ENCODE peak calls at places on chromosomes 12 and 14, in ten cellular contexts. One of them, this sample, is unnamed.

GRCh38 chr14:35808076-35808657 is 928 bp downstream of the RALGAPA1 start:
- DNase-seq in WERI-Rb-1: peak; percentile 31
- DNase-seq in osteoblast: peak; percentile 68
- DNase-seq in kidney epithelial cell: no peak
- DNase-seq in neural crest cell: no peak
- DNase-seq in GM10248: peak; percentile 23
- DNase-seq in psoas muscle: no peak
- DNase-seq in CD8-positive, alpha-beta T cell: no peak
- DNase-seq in fibroblast of the aortic adventitia: peak; percentile 25
- DNase-seq in foreskin fibroblast: peak; percentile 17
- DNase-seq in this sample: no peak

GRCh38 chr14:64040044-64040443 is 187.2 kb downstream of the SYNE2 start:
- DNase-seq in WERI-Rb-1: no peak
- DNase-seq in osteoblast: peak; percentile 41
- DNase-seq in kidney epithelial cell: no peak
- DNase-seq in neural crest cell: no peak
- DNase-seq in GM10248: no peak
- DNase-seq in psoas muscle: no peak
- DNase-seq in CD8-positive, alpha-beta T cell: no peak
- DNase-seq in fibroblast of the aortic adventitia: peak; percentile 33
- DNase-seq in foreskin fibroblast: peak; percentile 43
- DNase-seq in this sample: no peak

GRCh38 chr12:67430708-67431335 is 161.7 kb downstream of the CAND1 start:
- DNase-seq in WERI-Rb-1: no peak
- DNase-seq in osteoblast: no peak
- DNase-seq in kidney epithelial cell: no peak
- DNase-seq in neural crest cell: no peak
- DNase-seq in GM10248: no peak
- DNase-seq in psoas muscle: peak; percentile 68
- DNase-seq in CD8-positive, alpha-beta T cell: no peak
- DNase-seq in fibroblast of the aortic adventitia: peak; percentile 88
- DNase-seq in foreskin fibroblast: peak; percentile 56
- DNase-seq in this sample: no peak

GRCh38 chr14:95895720-95896119 is 19.1 kb downstream of the TUNAR start:
- DNase-seq in WERI-Rb-1: peak; percentile 75
- DNase-seq in osteoblast: no peak
- DNase-seq in kidney epithelial cell: no peak
- DNase-seq in neural crest cell: no peak
- DNase-seq in GM10248: peak; percentile 38
- DNase-seq in psoas muscle: no peak
- DNase-seq in CD8-positive, alpha-beta T cell: no peak
- DNase-seq in fibroblast of the aortic adventitia: no peak
- DNase-seq in foreskin fibroblast: no peak
- DNase-seq in this sample: peak; percentile 47

GRCh38 chr12:54879132-54879531 is 24.8 kb downstream of the MUCL1 start:
- DNase-seq in WERI-Rb-1: no peak
- DNase-seq in osteoblast: no peak
- DNase-seq in kidney epithelial cell: no peak
- DNase-seq in neural crest cell: no peak
- DNase-seq in GM10248: no peak
- DNase-seq in psoas muscle: no peak
- DNase-seq in CD8-positive, alpha-beta T cell: no peak
- DNase-seq in fibroblast of the aortic adventitia: peak; percentile 52
- DNase-seq in foreskin fibroblast: peak; percentile 76
- DNase-seq in this sample: no peak

GRCh38 chr14:91573528-91573893 is 63.4 kb upstream of the PPP4R3A start:
- DNase-seq in WERI-Rb-1: no peak
- DNase-seq in osteoblast: no peak
- DNase-seq in kidney epithelial cell: no peak
- DNase-seq in neural crest cell: no peak
- DNase-seq in GM10248: no peak
- DNase-seq in psoas muscle: no peak
- DNase-seq in CD8-positive, alpha-beta T cell: no peak
- DNase-seq in fibroblast of the aortic adventitia: no peak
- DNase-seq in foreskin fibroblast: no peak
- DNase-seq in this sample: no peak

GRCh38 chr12:57216014-57216891 is at the start of gene NXPH4:
- DNase-seq in WERI-Rb-1: peak; percentile 67
- DNase-seq in osteoblast: peak; percentile 95
- DNase-seq in kidney epithelial cell: no peak
- DNase-seq in neural crest cell: no peak
- DNase-seq in GM10248: peak; percentile 75
- DNase-seq in psoas muscle: no peak
- DNase-seq in CD8-positive, alpha-beta T cell: peak; percentile 56
- DNase-seq in fibroblast of the aortic adventitia: no peak
- DNase-seq in foreskin fibroblast: peak; percentile 56
- DNase-seq in this sample: peak; percentile 83

GRCh38 chr14:62409185-62409584 is 636.1 kb downstream of the KCNH5 start:
- DNase-seq in WERI-Rb-1: no peak
- DNase-seq in osteoblast: no peak
- DNase-seq in kidney epithelial cell: no peak
- DNase-seq in neural crest cell: no peak
- DNase-seq in GM10248: no peak
- DNase-seq in psoas muscle: no peak
- DNase-seq in CD8-positive, alpha-beta T cell: no peak
- DNase-seq in fibroblast of the aortic adventitia: no peak
- DNase-seq in foreskin fibroblast: peak; percentile 4
- DNase-seq in this sample: no peak

GRCh38 chr12:9750276-9751203 is 10.2 kb downstream of the CD69 start:
- DNase-seq in WERI-Rb-1: peak; percentile 42
- DNase-seq in osteoblast: peak; percentile 79
- DNase-seq in kidney epithelial cell: no peak
- DNase-seq in neural crest cell: peak; percentile 28
- DNase-seq in GM10248: peak; percentile 54
- DNase-seq in psoas muscle: no peak
- DNase-seq in CD8-positive, alpha-beta T cell: peak; percentile 46
- DNase-seq in fibroblast of the aortic adventitia: peak; percentile 67
- DNase-seq in foreskin fibroblast: peak; percentile 70
- DNase-seq in this sample: peak; percentile 40

GRCh38 chr14:50602035-50602434 is 42.1 kb downstream of the ATL1 start:
- DNase-seq in WERI-Rb-1: no peak
- DNase-seq in osteoblast: no peak
- DNase-seq in kidney epithelial cell: no peak
- DNase-seq in neural crest cell: no peak
- DNase-seq in GM10248: no peak
- DNase-seq in psoas muscle: no peak
- DNase-seq in CD8-positive, alpha-beta T cell: no peak
- DNase-seq in fibroblast of the aortic adventitia: no peak
- DNase-seq in foreskin fibroblast: no peak
- DNase-seq in this sample: no peak

GRCh38 chr12:31238764-31239387 is 87.1 kb downstream of the SINHCAF start:
- DNase-seq in WERI-Rb-1: peak; percentile 75
- DNase-seq in osteoblast: peak; percentile 92
- DNase-seq in kidney epithelial cell: no peak
- DNase-seq in neural crest cell: peak; percentile 73
- DNase-seq in GM10248: peak; percentile 75
- DNase-seq in psoas muscle: peak; percentile 44
- DNase-seq in CD8-positive, alpha-beta T cell: peak; percentile 57
- DNase-seq in fibroblast of the aortic adventitia: peak; percentile 61
- DNase-seq in foreskin fibroblast: peak; percentile 78
- DNase-seq in this sample: peak; percentile 77

DNA sequence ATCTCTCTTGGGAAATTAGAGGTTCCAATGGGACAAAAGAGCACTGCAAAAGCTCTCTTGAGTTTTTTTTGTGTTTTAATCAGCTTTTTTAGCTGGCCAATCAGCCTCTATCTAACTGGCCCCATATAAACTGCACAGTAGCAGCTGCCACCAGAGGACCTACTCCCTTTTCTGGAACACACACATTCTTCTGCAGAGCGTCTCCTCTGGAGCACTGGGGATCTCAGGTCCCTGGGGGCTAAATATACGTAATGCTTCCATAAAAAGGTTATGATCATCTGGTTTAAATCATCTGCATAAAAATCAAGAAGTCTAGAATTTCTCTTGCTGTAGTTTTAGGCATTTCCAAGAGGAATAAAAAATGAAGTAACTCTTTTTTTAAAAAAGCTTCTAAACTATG is 32.3 kb downstream of the TSPAN8 start:
- DNase-seq in WERI-Rb-1: peak; percentile 15
- DNase-seq in osteoblast: peak; percentile 45
- DNase-seq in kidney epithelial cell: no peak
- DNase-seq in neural crest cell: no peak
- DNase-seq in GM10248: no peak
- DNase-seq in psoas muscle: no peak
- DNase-seq in CD8-positive, alpha-beta T cell: no peak
- DNase-seq in fibroblast of the aortic adventitia: peak; percentile 60
- DNase-seq in foreskin fibroblast: no peak
- DNase-seq in this sample: no peak
- TF ChIP-seq CTCF in WERI-Rb-1: peak; percentile 10
- TF ChIP-seq CTCF in osteoblast: no peak
- TF ChIP-seq CTCF in kidney epithelial cell: peak; percentile 10
- TF ChIP-seq CTCF in neural crest cell: no peak
- TF ChIP-seq CTCF in GM10248: no peak
- TF ChIP-seq CTCF in psoas muscle: no peak
- TF ChIP-seq CTCF in CD8-positive, alpha-beta T cell: no peak
- TF ChIP-seq CTCF in fibroblast of the aortic adventitia: no peak
- TF ChIP-seq CTCF in foreskin fibroblast: no peak
- TF ChIP-seq CTCF in this sample: no peak

GRCh38 chr12:79857675-79858074 is 77.2 kb downstream of the PPP1R12A start:
- DNase-seq in WERI-Rb-1: no peak
- DNase-seq in osteoblast: no peak
- DNase-seq in kidney epithelial cell: no peak
- DNase-seq in neural crest cell: no peak
- DNase-seq in GM10248: no peak
- DNase-seq in psoas muscle: no peak
- DNase-seq in CD8-positive, alpha-beta T cell: no peak
- DNase-seq in fibroblast of the aortic adventitia: no peak
- DNase-seq in foreskin fibroblast: no peak
- DNase-seq in this sample: no peak

GRCh38 chr12:79858518-79858917 is 76.4 kb downstream of the PPP1R12A start:
- DNase-seq in WERI-Rb-1: no peak
- DNase-seq in osteoblast: no peak
- DNase-seq in kidney epithelial cell: no peak
- DNase-seq in neural crest cell: no peak
- DNase-seq in GM10248: no peak
- DNase-seq in psoas muscle: no peak
- DNase-seq in CD8-positive, alpha-beta T cell: no peak
- DNase-seq in fibroblast of the aortic adventitia: peak; percentile 37
- DNase-seq in foreskin fibroblast: no peak
- DNase-seq in this sample: no peak
- TF ChIP-seq CTCF in WERI-Rb-1: no peak
- TF ChIP-seq CTCF in osteoblast: no peak
- TF ChIP-seq CTCF in kidney epithelial cell: no peak
- TF ChIP-seq CTCF in neural crest cell: no peak
- TF ChIP-seq CTCF in GM10248: no peak
- TF ChIP-seq CTCF in psoas muscle: no peak
- TF ChIP-seq CTCF in CD8-positive, alpha-beta T cell: no peak
- TF ChIP-seq CTCF in fibroblast of the aortic adventitia: no peak
- TF ChIP-seq CTCF in foreskin fibroblast: no peak
- TF ChIP-seq CTCF in this sample: no peak

GRCh38 chr12:2739832-2740641 is 54.7 kb upstream of the FKBP4 start:
- DNase-seq in WERI-Rb-1: no peak
- DNase-seq in osteoblast: no peak
- DNase-seq in kidney epithelial cell: no peak
- DNase-seq in neural crest cell: peak; percentile 11
- DNase-seq in GM10248: no peak
- DNase-seq in psoas muscle: no peak
- DNase-seq in CD8-positive, alpha-beta T cell: no peak
- DNase-seq in fibroblast of the aortic adventitia: peak; percentile 75
- DNase-seq in foreskin fibroblast: peak; percentile 73
- DNase-seq in this sample: no peak
- TF ChIP-seq CTCF in WERI-Rb-1: peak; percentile 40
- TF ChIP-seq CTCF in osteoblast: peak; percentile 74
- TF ChIP-seq CTCF in kidney epithelial cell: peak; percentile 47
- TF ChIP-seq CTCF in neural crest cell: peak; percentile 82
- TF ChIP-seq CTCF in GM10248: no peak
- TF ChIP-seq CTCF in psoas muscle: no peak
- TF ChIP-seq CTCF in CD8-positive, alpha-beta T cell: no peak
- TF ChIP-seq CTCF in fibroblast of the aortic adventitia: peak; percentile 64
- TF ChIP-seq CTCF in foreskin fibroblast: peak; percentile 44
- TF ChIP-seq CTCF in this sample: peak; percentile 31

GRCh38 chr14:71705460-71705859 is 226.8 kb upstream of the RGS6 start:
- DNase-seq in WERI-Rb-1: no peak
- DNase-seq in osteoblast: no peak
- DNase-seq in kidney epithelial cell: no peak
- DNase-seq in neural crest cell: no peak
- DNase-seq in GM10248: no peak
- DNase-seq in psoas muscle: no peak
- DNase-seq in CD8-positive, alpha-beta T cell: no peak
- DNase-seq in fibroblast of the aortic adventitia: no peak
- DNase-seq in foreskin fibroblast: peak; percentile 62
- DNase-seq in this sample: no peak
- TF ChIP-seq CTCF in WERI-Rb-1: peak; percentile 37
- TF ChIP-seq CTCF in osteoblast: peak; percentile 33
- TF ChIP-seq CTCF in kidney epithelial cell: no peak
- TF ChIP-seq CTCF in neural crest cell: no peak
- TF ChIP-seq CTCF in GM10248: no peak
- TF ChIP-seq CTCF in psoas muscle: no peak
- TF ChIP-seq CTCF in CD8-positive, alpha-beta T cell: no peak
- TF ChIP-seq CTCF in fibroblast of the aortic adventitia: no peak
- TF ChIP-seq CTCF in foreskin fibroblast: no peak
- TF ChIP-seq CTCF in this sample: no peak